ENCODE peak calls at places on chromosomes 16 and 17, in four cellular contexts. One of them, this sample, is unnamed.
A peak's percentile ranks its signal among the peaks of the same experiment; 100 is the strongest.

GRCh38 chr17:43003542-43004172 is 2.9 kb upstream of the IFI35 start:
- DNase-seq in Peyer's patch: no peak
- DNase-seq in heart left ventricle: no peak
- DNase-seq in prostate gland: no peak
- DNase-seq in this sample: no peak

GRCh38 chr17:62869885-62870580 is 61.9 kb upstream of the MARCHF10 start:
- DNase-seq in heart left ventricle: no peak
- DNase-seq in Peyer's patch: no peak
- DNase-seq in prostate gland: no peak
- DNase-seq in this sample: peak; percentile 55

GRCh38 chr16:73405851-73406250 is 357.9 kb upstream of the ZFHX3 start:
- DNase-seq in Peyer's patch: no peak
- DNase-seq in prostate gland: no peak
- DNase-seq in heart left ventricle: no peak
- DNase-seq in this sample: no peak

GRCh38 chr17:81150379-81151038 is 14.8 kb upstream of the PVALEF start:
- DNase-seq in Peyer's patch: no peak
- DNase-seq in heart left ventricle: peak; percentile 84
- DNase-seq in prostate gland: no peak
- DNase-seq in this sample: peak; percentile 7

GRCh38 chr16:1101573-1102332 is 5.7 kb upstream of the C1QTNF8 start:
- DNase-seq in heart left ventricle: no peak
- DNase-seq in Peyer's patch: no peak
- DNase-seq in prostate gland: no peak
- DNase-seq in this sample: no peak

GRCh38 chr16:88560722-88561484 is 9.3 kb upstream of the ZC3H18 start:
- DNase-seq in Peyer's patch: no peak
- DNase-seq in prostate gland: no peak
- DNase-seq in heart left ventricle: no peak
- DNase-seq in this sample: peak; percentile 76

GRCh38 chr16:15866451-15866850 is 9.6 kb upstream of the MYH11 start:
- DNase-seq in prostate gland: no peak
- DNase-seq in Peyer's patch: peak; percentile 11
- DNase-seq in heart left ventricle: no peak
- DNase-seq in this sample: peak; percentile 46

GRCh38 chr16:54277845-54278703 is 8.5 kb downstream of the IRX3 start:
- DNase-seq in heart left ventricle: no peak
- DNase-seq in prostate gland: peak; percentile 60
- DNase-seq in Peyer's patch: peak; percentile 1
- DNase-seq in this sample: peak; percentile 58

GRCh38 chr17:79658811-79659207 is 48.0 kb upstream of the RBFOX3 start:
- DNase-seq in Peyer's patch: peak; percentile 42
- DNase-seq in prostate gland: peak; percentile 4
- DNase-seq in heart left ventricle: no peak
- DNase-seq in this sample: peak; percentile 68

GRCh38 chr17:4187076-4187475 is 44.1 kb downstream of the CYB5D2 start:
- DNase-seq in heart left ventricle: no peak
- DNase-seq in Peyer's patch: no peak
- DNase-seq in prostate gland: peak; percentile 91
- DNase-seq in this sample: no peak

GRCh38 chr17:61591930-61592329 is 911 bp upstream of the NACA2 start:
- DNase-seq in heart left ventricle: no peak
- DNase-seq in prostate gland: no peak
- DNase-seq in Peyer's patch: no peak
- DNase-seq in this sample: no peak

GRCh38 chr17:79851461-79851817 is 12.2 kb upstream of the CBX4 start:
- DNase-seq in prostate gland: peak; percentile 71
- DNase-seq in heart left ventricle: no peak
- DNase-seq in Peyer's patch: peak; percentile 90
- DNase-seq in this sample: no peak

GRCh38 chr17:17379197-17379991 is 76.2 kb downstream of the NT5M start:
- DNase-seq in heart left ventricle: peak; percentile 49
- DNase-seq in prostate gland: no peak
- DNase-seq in Peyer's patch: no peak
- DNase-seq in this sample: peak; percentile 93

GRCh38 chr16:31129568-31130335 is 5.8 kb downstream of the PRSS8 start:
- DNase-seq in prostate gland: peak; percentile 32
- DNase-seq in heart left ventricle: peak; percentile 81
- DNase-seq in Peyer's patch: no peak
- DNase-seq in this sample: no peak

GRCh38 chr16:12976936-12977335 is 75.5 kb downstream of the SHISA9 start:
- DNase-seq in Peyer's patch: no peak
- DNase-seq in heart left ventricle: no peak
- DNase-seq in prostate gland: no peak
- DNase-seq in this sample: no peak

GRCh38 chr16:51228097-51228659 is 77.1 kb upstream of the SALL1 start:
- DNase-seq in heart left ventricle: no peak
- DNase-seq in prostate gland: no peak
- DNase-seq in Peyer's patch: no peak
- DNase-seq in this sample: no peak

GRCh38 chr16:48276102-48276501 is 28.8 kb upstream of the ABCC11 start:
- DNase-seq in prostate gland: peak; percentile 19
- DNase-seq in Peyer's patch: no peak
- DNase-seq in heart left ventricle: no peak
- DNase-seq in this sample: no peak

GRCh38 chr16:13112639-13113038 is 211.2 kb downstream of the SHISA9 start:
- DNase-seq in heart left ventricle: no peak
- DNase-seq in prostate gland: no peak
- DNase-seq in Peyer's patch: no peak
- DNase-seq in this sample: no peak

GRCh38 chr17:82884341-82884871 is 44.6 kb upstream of the ZNF750 start:
- DNase-seq in heart left ventricle: peak; percentile 58
- DNase-seq in prostate gland: no peak
- DNase-seq in Peyer's patch: peak; percentile 54
- DNase-seq in this sample: no peak

GRCh38 chr17:40702271-40702670 is 1.3 kb downstream of the KRT24 start:
- DNase-seq in heart left ventricle: no peak
- DNase-seq in prostate gland: no peak
- DNase-seq in Peyer's patch: no peak
- DNase-seq in this sample: no peak

GRCh38 chr16:50246299-50247122 is 19.8 kb upstream of the ADCY7 start:
- DNase-seq in Peyer's patch: no peak
- DNase-seq in prostate gland: no peak
- DNase-seq in heart left ventricle: peak; percentile 75
- DNase-seq in this sample: no peak

GRCh38 chr17:72177738-72178137 is 56.9 kb downstream of the SOX9 start:
- DNase-seq in heart left ventricle: no peak
- DNase-seq in Peyer's patch: no peak
- DNase-seq in prostate gland: no peak
- DNase-seq in this sample: no peak

DNA sequence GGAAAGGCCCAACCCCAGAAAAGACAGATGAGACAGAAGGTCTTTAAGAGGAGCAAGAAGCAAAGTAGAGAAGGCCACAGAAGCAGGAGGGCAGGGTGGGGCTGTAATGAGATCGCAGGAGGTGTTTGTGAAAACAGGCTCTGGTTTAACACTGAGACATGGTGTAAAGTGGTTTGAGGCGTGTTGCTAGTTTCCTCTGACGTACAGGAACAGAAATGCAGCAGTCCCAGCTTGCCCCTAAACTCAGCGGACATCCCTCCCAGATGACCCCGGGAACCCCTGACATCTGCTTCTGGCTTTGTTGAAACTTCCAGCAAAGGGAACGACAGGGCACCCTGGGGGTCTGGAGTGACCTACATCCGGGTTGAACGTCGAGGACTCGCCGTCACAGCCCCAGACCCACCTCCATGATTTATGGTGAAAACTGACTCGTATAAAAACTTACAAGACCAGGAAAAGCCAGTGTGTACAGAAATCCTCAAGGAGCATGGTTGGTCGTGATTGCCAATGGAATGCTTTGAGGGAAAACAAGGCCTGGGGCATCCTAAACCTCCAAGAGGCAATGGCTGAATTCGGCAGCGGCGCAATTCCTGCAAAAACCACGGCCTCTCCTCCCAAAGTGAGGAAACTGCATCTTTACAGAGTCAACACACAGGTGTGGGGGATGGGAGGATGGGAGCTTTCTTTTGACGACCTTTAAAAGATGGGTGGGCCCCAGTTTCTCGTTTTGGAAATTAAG is 25.8 kb downstream of the LITAF start:
- DNase-seq in prostate gland: no peak
- DNase-seq in Peyer's patch: peak; percentile 75
- DNase-seq in heart left ventricle: no peak
- DNase-seq in this sample: no peak
- H3K27ac ChIP-seq in prostate gland: peak overlapping the region; percentile 67
- H3K27ac ChIP-seq in Peyer's patch: peak overlapping the region; percentile 69
- H3K27ac ChIP-seq in heart left ventricle: peak overlapping the region; percentile 45
- H3K27ac ChIP-seq in this sample: no peak overlapping the region

DNA sequence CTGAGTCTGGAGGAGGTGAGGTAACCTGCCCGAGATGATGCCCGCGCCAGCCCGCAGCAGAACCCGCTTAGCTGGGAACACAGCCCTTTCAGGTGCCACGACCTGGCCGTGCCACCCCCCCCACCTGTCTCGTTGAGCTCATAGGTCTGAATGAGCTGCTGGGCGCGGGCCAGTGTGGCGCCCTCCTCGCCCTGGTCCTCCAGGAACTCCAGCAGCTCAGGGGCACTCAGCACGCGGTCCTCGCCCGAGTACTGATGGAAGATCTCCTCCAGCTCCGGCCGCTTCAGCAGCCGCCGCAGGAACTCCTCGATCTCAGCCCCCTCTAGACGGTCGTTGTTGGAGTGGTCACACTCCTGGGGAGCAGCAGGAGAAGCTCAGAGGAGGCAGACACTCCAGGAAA is 13.6 kb downstream of the PLCD3 start:
- DNase-seq in prostate gland: no peak
- DNase-seq in Peyer's patch: no peak
- DNase-seq in heart left ventricle: no peak
- DNase-seq in this sample: no peak
- TF ChIP-seq CTCF in prostate gland: no peak
- TF ChIP-seq CTCF in Peyer's patch: no peak
- TF ChIP-seq CTCF in heart left ventricle: no peak
- TF ChIP-seq CTCF in this sample: no peak

GRCh38 chr17:57445051-57445450 is 188.7 kb downstream of the MSI2 start:
- DNase-seq in Peyer's patch: no peak
- DNase-seq in prostate gland: no peak
- DNase-seq in heart left ventricle: no peak
- DNase-seq in this sample: no peak

GRCh38 chr17:57444632-57445031 is 188.3 kb downstream of the MSI2 start:
- DNase-seq in Peyer's patch: no peak
- DNase-seq in prostate gland: no peak
- DNase-seq in heart left ventricle: no peak
- DNase-seq in this sample: peak; percentile 46

GRCh38 chr17:57442401-57442823 is 186.1 kb downstream of the MSI2 start:
- DNase-seq in heart left ventricle: no peak
- DNase-seq in Peyer's patch: no peak
- DNase-seq in prostate gland: no peak
- DNase-seq in this sample: no peak

GRCh38 chr17:57442914-57443571 is 186.7 kb downstream of the MSI2 start:
- DNase-seq in prostate gland: peak; percentile 45
- DNase-seq in heart left ventricle: no peak
- DNase-seq in Peyer's patch: peak; percentile 67
- DNase-seq in this sample: peak; percentile 55

DNA sequence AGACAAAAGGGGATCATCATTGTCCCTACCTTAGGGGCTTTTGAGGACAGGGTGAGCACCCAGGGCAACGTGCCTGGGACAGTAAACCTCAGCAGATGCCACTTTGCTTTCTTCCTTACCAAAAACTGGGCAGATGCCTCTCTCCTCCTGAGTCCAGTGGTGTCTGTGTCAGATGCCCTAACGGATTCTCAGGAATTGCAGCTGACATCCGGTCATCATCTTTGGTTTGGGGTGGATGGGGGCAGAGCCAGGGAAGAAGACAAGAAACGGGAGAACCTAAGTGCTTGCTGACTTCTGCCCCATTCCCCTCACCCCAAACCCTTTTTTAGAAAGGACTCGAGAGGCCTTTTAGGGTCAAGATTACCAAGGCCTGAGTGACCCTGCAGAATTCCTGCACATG is 187.5 kb downstream of the MSI2 start:
- DNase-seq in Peyer's patch: no peak
- DNase-seq in heart left ventricle: no peak
- DNase-seq in prostate gland: no peak
- DNase-seq in this sample: no peak
- H3K4me1 ChIP-seq in Peyer's patch: peaks cover 17% of the 10 kb centered on the region
- H3K4me1 ChIP-seq in heart left ventricle: peaks cover 78% of the 10 kb centered on the region
- H3K4me1 ChIP-seq in prostate gland: peaks cover 5% of the 10 kb centered on the region
- H3K4me1 ChIP-seq in this sample: peaks cover 70% of the 10 kb centered on the region

GRCh38 chr17:29177871-29178749 is 2.1 kb downstream of the MYO18A start:
- DNase-seq in Peyer's patch: peak; percentile 79
- DNase-seq in heart left ventricle: no peak
- DNase-seq in prostate gland: no peak
- DNase-seq in this sample: no peak

GRCh38 chr17:29176500-29177351 is 3.5 kb downstream of the MYO18A start:
- DNase-seq in prostate gland: peak; percentile 71
- DNase-seq in Peyer's patch: peak; percentile 90
- DNase-seq in heart left ventricle: peak; percentile 75
- DNase-seq in this sample: peak; percentile 53

GRCh38 chr17:29179232-29180036 is 764 bp downstream of the MYO18A start:
- DNase-seq in prostate gland: peak; percentile 57
- DNase-seq in Peyer's patch: peak; percentile 86
- DNase-seq in heart left ventricle: peak; percentile 74
- DNase-seq in this sample: peak; percentile 72

GRCh38 chr17:29178750-29179231 is 1.4 kb downstream of the MYO18A start:
- DNase-seq in Peyer's patch: peak; percentile 73
- DNase-seq in heart left ventricle: no peak
- DNase-seq in prostate gland: no peak
- DNase-seq in this sample: no peak

DNA sequence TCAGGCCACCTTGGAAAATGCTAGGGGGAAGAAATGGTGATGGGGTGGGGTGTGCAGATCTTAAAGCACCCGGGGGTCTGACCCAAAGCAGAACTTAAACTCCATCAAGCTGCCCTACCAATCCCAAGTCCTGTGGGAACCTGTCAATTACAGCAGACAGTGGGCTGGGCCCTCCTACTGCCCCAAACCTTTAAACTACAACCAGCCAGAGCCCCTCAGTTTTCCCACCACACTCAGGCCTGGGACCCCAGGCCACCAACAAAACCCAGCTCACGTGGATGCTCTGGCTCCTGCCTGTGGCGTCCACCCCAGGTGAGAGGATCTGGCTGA is 2.7 kb downstream of the MYO18A start:
- DNase-seq in Peyer's patch: no peak
- DNase-seq in heart left ventricle: no peak
- DNase-seq in prostate gland: no peak
- DNase-seq in this sample: no peak
- H3K27ac ChIP-seq in Peyer's patch: peak overlapping the region; percentile 75
- H3K27ac ChIP-seq in heart left ventricle: peak overlapping the region; percentile 88
- H3K27ac ChIP-seq in prostate gland: peak overlapping the region; percentile 82
- H3K27ac ChIP-seq in this sample: peak overlapping the region; percentile 79